ENCODE peak calls at places on chromosomes 1 and 21, in seven cellular contexts. H is endothelial cell, K is left ventricle myocardium inferior, N is fibroblast of mammary gland, F is K562, E is WTC11, U is breast epithelium. G is an unnamed sample.

GRCh38 chr1:5793516-5793915 is 198.7 kb downstream of the NPHP4 start:
- DNase-seq in N (no peak), E (no peak), U (no peak), K (no peak), H (no peak), F (no peak), G (no peak)

GRCh38 chr1:244049142-244049968 is 1.7 kb upstream of the ZBTB18 start:
- DNase-seq in H (peak), U (no peak), K (peak), F (peak), E (peak), N (no peak), G (peak)

GRCh38 chr1:84096121-84096635 is 47.9 kb upstream of the PRKACB start:
- DNase-seq in H (no peak), E (no peak), K (no peak), N (no peak), U (no peak), F (no peak), G (no peak)

GRCh38 chr1:19317126-19317910 is 5.2 kb downstream of the SLC66A1 start:
- DNase-seq in K (no peak), N (peak), U (no peak), E (peak), H (no peak), F (no peak), G (no peak)

GRCh38 chr1:73778511-73778910 is 419.5 kb downstream of the LRRIQ3 start:
- DNase-seq in K (no peak), U (no peak), H (no peak), N (no peak), F (no peak), E (no peak), G (no peak)

GRCh38 chr21:35801388-35801787 is 258.9 kb downstream of the SETD4 start:
- DNase-seq in F (no peak), E (no peak), H (no peak), K (no peak), N (no peak), U (no peak), G (no peak)

GRCh38 chr1:33110477-33110876 is 29.5 kb downstream of the AZIN2 start:
- DNase-seq in N (no peak), H (no peak), F (no peak), K (no peak), U (no peak), E (no peak), G (no peak)

GRCh38 chr1:31041529-31041928 is 24.0 kb downstream of the PUM1 start:
- DNase-seq in H (no peak), F (peak), K (no peak), U (no peak), E (no peak), N (no peak), G (no peak)

GRCh38 chr21:36542312-36543101 is 62.6 kb upstream of the CLDN14 start:
- DNase-seq in K (no peak), H (no peak), F (no peak), N (no peak), E (peak), U (no peak), G (no peak)

GRCh38 chr1:182389619-182390047 is 2.0 kb downstream of the GLUL start:
- DNase-seq in U (peak), N (no peak), F (no peak), K (peak), H (no peak), E (no peak), G (no peak)

GRCh38 chr1:118115567-118116272 is 69.3 kb downstream of the SPAG17 start:
- DNase-seq in E (no peak), H (no peak), N (peak), U (no peak), F (no peak), K (no peak), G (no peak)

GRCh38 chr1:149896589-149896988 is 2.8 kb upstream of the BOLA1 start:
- DNase-seq in U (no peak), F (no peak), E (no peak), N (no peak), K (no peak), H (no peak), G (no peak)

GRCh38 chr1:149903836-149904491 is 4.6 kb downstream of the BOLA1 start:
- DNase-seq in N (no peak), F (no peak), H (no peak), K (no peak), U (no peak), E (peak), G (no peak)

DNA sequence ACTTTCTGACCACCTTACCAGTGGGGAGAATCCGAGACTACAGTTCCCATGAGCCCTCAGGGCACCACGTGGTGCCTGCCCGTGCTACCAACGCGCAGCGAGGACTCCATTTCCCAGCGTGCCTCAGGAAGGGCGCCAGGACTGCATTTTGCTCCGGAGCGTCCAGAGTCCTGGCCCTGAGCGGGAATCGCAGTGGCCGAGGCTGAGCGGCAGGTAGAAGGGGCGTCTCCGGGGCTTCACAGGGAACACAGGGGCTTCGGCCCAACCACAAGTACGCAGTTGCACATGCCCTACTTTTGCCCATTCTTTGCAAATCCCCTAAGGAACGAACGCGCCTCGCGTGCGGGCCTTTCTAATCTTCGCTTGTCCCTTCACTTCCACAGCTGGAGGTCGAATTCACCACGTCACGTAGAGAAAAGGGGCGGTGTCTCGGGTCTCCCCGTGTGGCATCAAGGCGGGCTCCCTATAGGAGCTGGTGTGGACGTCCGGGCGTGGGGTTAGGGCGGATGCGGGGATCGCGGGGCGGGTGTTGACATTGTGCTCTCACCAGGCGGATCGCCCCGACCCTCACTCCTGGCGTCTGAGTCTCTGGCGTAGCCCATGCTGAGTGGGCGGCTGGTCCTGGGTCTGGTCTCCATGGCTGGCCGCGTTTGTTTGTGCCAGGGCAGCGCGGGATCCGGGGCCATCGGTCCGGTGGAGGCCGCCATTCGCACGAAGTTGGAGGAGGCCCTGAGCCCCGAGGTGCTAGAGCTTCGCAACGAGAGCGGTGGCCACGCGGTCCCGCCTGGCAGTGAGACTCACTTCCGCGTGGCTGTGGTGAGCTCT is at the start of gene BOLA1:
- DNase-seq in F (no peak), N (peak), E (peak), H (peak), U (peak), K (peak), G (peak)
- TF ChIP-seq CTCF in F (no peak), N (no peak), E (no peak), H (no peak), U (no peak), K (no peak), G (no peak)

DNA sequence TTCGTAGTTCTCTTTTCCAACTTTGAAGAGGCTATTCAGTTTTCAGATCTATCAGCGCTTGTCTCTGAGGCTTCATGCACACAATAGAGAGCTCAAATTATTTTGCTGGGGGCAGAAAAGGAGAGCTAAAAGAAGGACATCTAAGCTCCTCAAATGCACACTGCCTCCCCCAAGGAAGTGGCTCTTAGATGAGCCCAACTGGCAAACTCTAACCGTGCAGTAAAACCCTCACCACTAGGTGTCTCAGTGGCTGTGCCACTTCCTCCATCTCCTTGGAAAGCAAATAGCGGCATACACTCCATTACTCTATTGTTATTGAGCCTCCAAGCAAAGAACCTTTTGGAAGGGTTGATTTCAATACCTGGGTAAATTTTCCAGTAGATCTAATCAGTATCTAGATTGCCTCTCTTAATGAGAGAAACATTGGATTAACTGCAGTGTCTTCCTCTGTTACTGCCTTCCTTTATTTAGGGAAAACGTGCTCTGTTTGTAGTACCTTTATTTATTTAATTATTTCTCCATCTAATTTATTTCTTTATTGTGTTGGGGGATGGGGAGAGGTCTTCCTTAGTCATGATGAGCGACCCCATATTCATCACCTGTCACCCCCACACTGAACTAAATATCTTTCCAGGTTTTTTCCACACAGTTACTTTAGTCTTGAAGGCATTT is 9.2 kb upstream of the SFPQ start:
- DNase-seq in E (peak), F (peak), K (peak), U (peak), H (peak), N (peak), G (peak)
- TF ChIP-seq CTCF in E (peak), F (peak), K (peak), U (peak), H (peak), N (peak), G (peak)

DNA sequence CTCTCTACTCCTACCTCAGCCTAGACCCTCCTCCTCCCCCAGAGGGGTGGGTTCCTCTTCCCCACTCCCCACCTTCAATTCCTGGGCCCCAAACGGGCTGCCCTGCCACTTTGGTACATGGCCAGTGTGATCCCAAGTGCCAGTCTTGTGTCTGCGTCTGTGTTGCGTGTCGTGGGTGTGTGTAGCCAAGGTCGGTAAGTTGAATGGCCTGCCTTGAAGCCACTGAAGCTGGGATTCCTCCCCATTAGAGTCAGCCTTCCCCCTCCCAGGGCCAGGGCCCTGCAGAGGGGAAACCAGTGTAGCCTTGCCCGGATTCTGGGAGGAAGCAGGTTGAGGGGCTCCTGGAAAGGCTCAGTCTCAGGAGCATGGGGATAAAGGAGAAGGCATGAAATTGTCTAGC is 21.6 kb upstream of the VPS13D start:
- DNase-seq in F (no peak), H (no peak), U (no peak), N (no peak), E (no peak), K (no peak), G (no peak)
- TF ChIP-seq CTCF in F (no peak), H (no peak), U (no peak), N (no peak), E (no peak), K (no peak), G (no peak)

DNA sequence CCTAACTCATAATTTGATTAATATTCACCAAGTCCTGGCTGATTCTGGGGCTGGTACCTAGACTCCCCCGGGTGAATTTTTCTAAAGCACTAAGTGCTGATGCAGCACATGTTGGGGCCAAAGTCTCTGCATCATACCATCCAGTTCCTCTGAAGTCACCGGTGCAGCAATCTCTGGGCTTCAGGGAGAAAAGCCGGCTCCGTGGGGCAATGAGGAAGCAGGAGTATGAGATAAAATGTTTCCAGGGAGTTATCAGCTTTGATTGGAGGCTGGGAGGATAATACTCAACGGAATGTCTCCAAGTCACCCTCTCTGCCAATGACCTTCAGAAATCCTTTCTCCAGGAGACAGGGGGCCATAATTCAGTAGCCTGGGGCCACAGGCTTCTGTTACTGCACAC is 1.2 kb downstream of the FCAMR start:
- DNase-seq in E (no peak), F (no peak), U (no peak), N (no peak), K (no peak), H (no peak), G (no peak)
- TF ChIP-seq CTCF in E (no peak), F (no peak), U (no peak), N (no peak), K (no peak), H (no peak), G (no peak)

GRCh38 chr1:44569491-44569890 is 104.8 kb downstream of the TMEM53 start:
- DNase-seq in E (no peak), N (no peak), U (no peak), F (no peak), H (no peak), K (no peak), G (no peak)

GRCh38 chr1:44568128-44568900 is 106.0 kb downstream of the TMEM53 start:
- DNase-seq in H (no peak), U (no peak), F (no peak), N (no peak), K (no peak), E (no peak), G (no peak)

GRCh38 chr1:44572572-44572879 is 101.8 kb downstream of the TMEM53 start:
- DNase-seq in K (no peak), H (no peak), F (no peak), E (no peak), U (no peak), N (no peak), G (no peak)

GRCh38 chr1:44576456-44577150 is 97.7 kb downstream of the TMEM53 start:
- DNase-seq in K (no peak), F (no peak), H (peak), U (no peak), N (no peak), E (peak), G (no peak)

DNA sequence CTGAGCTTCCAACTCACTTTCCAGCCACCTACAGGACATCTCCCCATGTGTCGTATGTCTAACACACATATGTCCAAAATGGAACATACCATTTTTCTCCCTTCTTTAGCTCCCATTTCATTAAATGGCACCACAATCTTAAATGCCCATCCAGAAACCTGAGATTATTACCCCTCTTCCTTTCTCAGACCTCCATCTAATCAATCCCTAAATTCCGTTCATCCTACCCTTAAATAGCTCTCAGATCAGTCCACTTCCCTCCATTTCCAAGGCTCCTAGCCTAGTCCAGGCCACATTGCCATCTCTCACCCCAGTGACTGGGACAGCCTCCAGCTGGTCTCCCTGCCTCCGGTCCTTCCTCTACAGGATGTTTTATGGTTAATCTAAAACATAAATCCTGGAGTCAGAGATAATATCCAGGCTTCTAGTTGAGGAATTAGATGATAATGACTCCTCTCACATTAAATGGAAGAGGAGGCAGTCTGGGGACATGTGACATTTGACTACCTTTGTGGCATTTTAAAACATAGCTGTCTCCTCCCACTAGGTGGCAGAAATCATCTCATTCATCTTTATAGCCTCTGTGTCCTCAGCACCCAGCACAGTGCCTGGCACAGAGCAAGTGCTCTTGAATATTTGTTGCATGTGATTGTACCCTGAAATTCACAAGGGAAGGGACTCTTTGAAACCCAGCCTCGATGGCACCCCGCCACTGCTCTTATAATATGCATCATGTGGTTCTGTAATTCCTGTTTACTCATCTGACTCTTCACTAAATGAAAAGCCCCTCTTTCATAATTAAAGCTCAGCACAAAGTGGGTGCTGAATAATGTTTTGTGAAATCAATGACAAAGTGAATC is 102.3 kb downstream of the TMEM53 start:
- DNase-seq in K (no peak), U (no peak), H (no peak), E (no peak), N (peak), F (peak), G (no peak)
- TF ChIP-seq CTCF in K (peak), U (peak), H (peak), E (no peak), N (peak), F (peak), G (peak)

GRCh38 chr1:9305216-9305615 is 12.5 kb downstream of the SPSB1 start:
- DNase-seq in F (no peak), N (no peak), K (no peak), E (no peak), U (no peak), H (no peak), G (no peak)

GRCh38 chr1:9306006-9306405 is 13.3 kb downstream of the SPSB1 start:
- DNase-seq in U (no peak), K (no peak), N (no peak), E (no peak), H (no peak), F (no peak), G (no peak)

GRCh38 chr1:9300623-9301022 is 7.9 kb downstream of the SPSB1 start:
- DNase-seq in N (no peak), K (no peak), H (no peak), U (no peak), E (no peak), F (no peak), G (no peak)

GRCh38 chr1:9303916-9304315 is 11.2 kb downstream of the SPSB1 start:
- DNase-seq in N (no peak), U (no peak), K (no peak), F (no peak), H (no peak), E (no peak), G (no peak)

DNA sequence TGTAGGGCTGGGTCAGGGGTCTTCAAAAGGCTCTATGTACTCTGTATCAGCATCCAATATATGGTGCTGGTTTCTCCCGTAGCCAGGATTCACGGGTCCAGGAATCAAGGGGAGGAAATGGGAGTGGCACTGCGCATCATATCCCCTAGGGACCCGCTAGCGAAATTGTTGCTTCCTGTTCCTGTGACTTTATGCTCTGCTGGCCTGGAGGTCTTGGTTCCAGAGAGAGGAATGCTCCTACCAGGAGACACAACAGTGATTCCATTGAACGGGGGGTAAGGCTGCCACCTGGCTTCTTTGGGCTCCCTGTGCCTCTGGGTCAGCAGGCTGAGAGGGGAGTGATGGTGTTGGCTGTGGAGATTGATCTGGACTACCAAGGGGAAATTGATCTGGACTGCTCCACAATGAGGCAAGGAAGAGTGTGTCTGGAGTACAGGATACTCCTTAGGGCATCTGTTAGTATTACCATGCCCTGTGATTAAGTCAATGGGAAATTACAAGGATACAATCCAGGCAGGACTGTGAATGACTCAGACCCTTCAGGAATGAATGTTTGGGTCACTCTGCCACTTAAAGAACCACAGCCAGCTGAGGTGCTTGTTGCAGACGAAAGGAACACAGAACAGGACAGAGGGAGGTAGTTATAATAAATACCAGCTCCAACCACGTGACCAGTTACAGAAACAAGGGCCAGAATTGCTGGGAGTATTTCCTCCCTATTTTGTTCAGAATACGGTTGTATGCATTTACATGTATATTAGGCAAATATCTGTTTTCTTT is 10.2 kb downstream of the SPSB1 start:
- DNase-seq in N (peak), K (peak), F (no peak), U (peak), E (no peak), H (no peak), G (no peak)
- TF ChIP-seq CTCF in N (no peak), K (no peak), F (no peak), U (no peak), E (no peak), H (no peak), G (no peak)

GRCh38 chr1:112614460-112615065 is 4.4 kb downstream of the ST7L start:
- DNase-seq in H (no peak), E (no peak), U (no peak), K (no peak), N (peak), F (no peak), G (no peak)
- TF ChIP-seq CTCF in H (no peak), E (no peak), U (peak), K (peak), N (peak), F (peak), G (peak)

GRCh38 chr1:44500181-44501021 is 95.3 kb downstream of the RNF220 start:
- DNase-seq in U (no peak), F (peak), E (peak), N (peak), H (peak), K (no peak), G (no peak)
- TF ChIP-seq CTCF in U (no peak), F (peak), E (peak), N (peak), H (no peak), K (peak), G (peak)

G was measured in progenitor cell of endocrine pancreas.